ENCODE peak calls at places on chromosomes 13 and 19, in eight cellular contexts. W is vagina, D is Peyer's patch, Z is choroid plexus epithelial cell, M is H9, X is body of pancreas, E is epithelial cell of esophagus, C is fibroblast of the aortic adventitia. J is an unnamed sample.

GRCh38 chr13:40619479-40619814 is 47.0 kb downstream of the FOXO1 start:
- DNase-seq in C (peak), E (no peak), D (no peak), W (no peak), M (no peak), X (no peak), Z (peak), J (no peak)

GRCh38 chr13:31733066-31733465 is 6.3 kb upstream of the RXFP2 start:
- DNase-seq in C (peak), E (no peak), M (no peak), W (no peak), X (no peak), D (no peak), Z (no peak), J (no peak)

GRCh38 chr19:900302-901111 is 7.2 kb downstream of the RNU6-9 start:
- DNase-seq in Z (no peak), W (no peak), C (no peak), E (peak), X (no peak), D (no peak), M (peak), J (no peak)

GRCh38 chr19:17414097-17414496 is 5.8 kb upstream of the MVB12A start:
- DNase-seq in W (no peak), C (no peak), X (no peak), D (no peak), Z (no peak), M (no peak), E (no peak), J (no peak)

GRCh38 chr13:39373108-39373507 is 229.9 kb downstream of the LHFPL6 start:
- DNase-seq in D (no peak), E (no peak), C (no peak), Z (no peak), W (no peak), M (no peak), X (no peak), J (no peak)

GRCh38 chr13:82062772-82063171 is 1721.8 kb upstream of the SPRY2 start:
- DNase-seq in X (no peak), M (no peak), Z (peak), E (peak), D (no peak), W (no peak), C (no peak), J (no peak)

GRCh38 chr13:31930490-31930889 is 101.1 kb upstream of the FRY start:
- DNase-seq in E (no peak), D (no peak), Z (no peak), W (no peak), M (no peak), C (no peak), X (no peak), J (no peak)

GRCh38 chr13:40148103-40148502 is 492.6 kb downstream of the COG6 start:
- DNase-seq in M (no peak), E (no peak), W (no peak), X (no peak), C (no peak), Z (peak), D (no peak), J (no peak)

GRCh38 chr13:33721719-33722118 is 96.2 kb upstream of the RFC3 start:
- DNase-seq in W (no peak), M (no peak), E (peak), X (no peak), Z (peak), C (peak), D (no peak), J (no peak)

GRCh38 chr19:28170066-28170465 is 1042.9 kb downstream of the UQCRFS1 start:
- DNase-seq in E (no peak), D (no peak), M (no peak), C (no peak), W (peak), X (no peak), Z (no peak), J (no peak)

GRCh38 chr19:13396256-13397080 is 109.8 kb downstream of the CACNA1A start:
- DNase-seq in D (no peak), C (peak), Z (peak), W (no peak), M (peak), E (peak), X (peak), J (peak)

GRCh38 chr19:16200776-16201391 is 3.2 kb downstream of the AP1M1 start:
- DNase-seq in C (no peak), W (no peak), M (no peak), D (no peak), X (no peak), E (no peak), Z (no peak), J (no peak)

GRCh38 chr19:16199275-16199932 is 1.7 kb downstream of the AP1M1 start:
- DNase-seq in D (no peak), Z (no peak), X (no peak), E (peak), M (no peak), C (no peak), W (no peak), J (no peak)

GRCh38 chr19:16198363-16198636 is 589 bp downstream of the AP1M1 start:
- DNase-seq in X (no peak), Z (no peak), M (no peak), C (no peak), E (no peak), W (no peak), D (no peak), J (peak)

GRCh38 chr19:16202320-16203255 is 4.9 kb downstream of the AP1M1 start:
- DNase-seq in X (no peak), C (peak), W (no peak), M (no peak), D (no peak), Z (peak), E (no peak), J (no peak)

DNA sequence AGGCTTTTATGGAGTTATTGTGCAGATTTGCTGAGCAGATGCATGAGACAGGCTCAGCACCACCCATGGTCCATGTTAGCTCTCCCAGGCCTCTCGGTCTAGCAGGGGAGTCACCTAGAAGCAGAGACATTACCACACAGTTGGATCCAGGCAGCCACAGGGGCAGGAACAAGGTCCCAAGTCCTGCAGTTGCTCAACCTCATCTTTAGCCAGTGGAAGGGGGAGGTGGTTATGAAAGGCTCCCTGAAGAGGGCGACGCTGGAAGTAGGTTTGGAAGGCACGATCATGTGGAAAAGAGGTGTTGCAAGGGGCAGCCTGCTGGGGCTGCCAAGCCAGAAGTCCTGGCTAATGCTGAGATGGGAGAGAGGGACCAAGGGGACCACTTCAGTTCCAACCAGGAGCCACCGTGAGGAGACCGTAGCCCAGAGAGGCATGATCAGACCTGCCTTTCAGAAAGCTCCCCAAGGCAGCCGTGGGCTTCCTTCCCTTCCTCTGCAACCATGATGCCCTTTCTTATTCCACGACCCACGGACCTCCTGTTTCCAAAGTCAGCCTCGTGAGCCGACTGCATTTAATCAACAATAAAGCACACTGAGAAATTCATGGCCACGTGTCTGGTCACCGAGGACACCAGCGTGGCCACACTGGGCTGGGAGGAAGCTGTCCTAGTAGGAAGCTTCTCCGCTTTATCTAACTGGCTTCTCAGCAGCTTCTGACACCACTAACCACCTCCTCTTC is 2.5 kb downstream of the AP1M1 start:
- DNase-seq in M (no peak), C (peak), W (no peak), D (no peak), X (no peak), E (peak), Z (peak), J (no peak)
- TF ChIP-seq CTCF in M (peak), C (no peak), W (no peak), D (no peak), X (no peak), E (no peak), Z (peak), J (no peak)

DNA sequence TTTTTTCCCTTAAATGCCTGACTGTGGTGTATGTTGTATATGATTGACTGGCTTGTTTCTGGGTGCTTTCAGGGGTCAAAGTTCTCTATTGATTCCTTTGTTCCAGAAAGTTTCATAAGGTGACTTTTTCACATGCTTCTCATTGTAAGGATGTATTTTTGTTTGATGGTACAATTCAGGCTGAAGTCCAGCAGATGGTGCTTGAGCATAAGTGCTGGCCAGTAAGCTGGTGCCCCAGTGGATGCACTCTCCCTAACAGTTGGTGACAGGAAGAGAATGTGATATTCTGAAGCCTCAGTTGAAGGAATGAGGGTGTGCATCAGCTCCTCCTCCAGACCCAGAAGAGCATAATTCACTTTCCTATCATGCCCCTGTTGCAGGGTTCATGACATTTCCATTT is 1941.6 kb upstream of the PRR20A start:
- DNase-seq in W (no peak), M (no peak), Z (no peak), X (no peak), E (no peak), D (no peak), C (no peak), J (peak)
- TF ChIP-seq CTCF in W (no peak), M (peak), Z (no peak), X (no peak), E (no peak), D (no peak), C (no peak), J (no peak)

GRCh38 chr13:43110658-43111057 is 87.3 kb downstream of the DNAJC15 start:
- DNase-seq in M (no peak), Z (no peak), C (no peak), W (no peak), E (no peak), D (no peak), X (no peak), J (no peak)

GRCh38 chr13:43111887-43112400 is 88.6 kb downstream of the DNAJC15 start:
- DNase-seq in Z (no peak), W (no peak), M (no peak), E (no peak), C (no peak), X (no peak), D (no peak), J (no peak)

GRCh38 chr13:43102304-43102703 is 78.9 kb downstream of the DNAJC15 start:
- DNase-seq in Z (no peak), E (no peak), C (no peak), M (no peak), D (no peak), X (no peak), W (no peak), J (no peak)

GRCh38 chr13:43110036-43110435 is 86.7 kb downstream of the DNAJC15 start:
- DNase-seq in C (no peak), Z (no peak), M (no peak), X (no peak), W (no peak), D (no peak), E (no peak), J (no peak)

DNA sequence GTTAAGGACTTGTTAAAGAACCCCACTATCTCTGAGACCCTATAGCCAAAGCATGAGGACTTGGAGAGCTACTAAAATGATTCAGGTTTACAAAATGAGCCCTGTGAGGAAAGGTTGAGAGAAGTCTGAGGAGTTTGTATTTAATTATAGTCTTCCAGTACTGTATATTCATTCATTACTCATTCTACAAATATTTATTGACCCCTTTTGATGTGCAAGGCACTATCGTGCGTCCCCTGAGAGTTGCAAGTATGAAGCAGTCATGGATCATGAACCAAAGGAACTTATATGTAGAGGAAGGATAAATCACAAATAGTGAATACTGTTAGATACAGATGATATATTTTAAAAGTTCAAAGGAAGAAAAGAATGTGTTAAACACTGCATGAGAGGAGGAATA is 84.4 kb downstream of the DNAJC15 start:
- DNase-seq in M (no peak), W (no peak), D (no peak), C (peak), X (no peak), E (no peak), Z (peak), J (no peak)
- TF ChIP-seq CTCF in M (no peak), W (no peak), D (no peak), C (no peak), X (no peak), E (no peak), Z (no peak), J (no peak)

DNA sequence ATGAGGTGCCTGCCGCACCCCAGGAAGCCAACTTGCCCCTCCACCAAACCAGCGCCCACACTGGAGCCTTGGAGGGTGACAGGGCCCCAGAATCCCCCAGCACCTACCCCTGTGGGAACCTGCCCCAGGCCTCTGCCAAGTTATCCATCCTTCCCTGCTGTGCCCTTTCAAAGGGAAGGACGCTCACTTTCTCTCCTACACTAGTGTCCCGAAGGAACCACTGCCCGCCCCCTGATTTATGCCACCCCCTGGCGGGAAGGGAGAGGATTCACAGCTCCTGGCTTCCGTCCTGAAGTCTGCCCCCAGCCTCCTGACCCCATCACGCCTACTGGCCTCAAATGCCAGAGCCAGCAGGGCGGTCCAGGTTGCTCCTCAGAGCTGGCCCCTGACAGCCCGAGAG is 1.4 kb downstream of the EVI5L start:
- DNase-seq in Z (peak), X (no peak), D (no peak), W (no peak), C (peak), M (peak), E (peak), J (peak)
- TF ChIP-seq CTCF in Z (peak), X (no peak), D (peak), W (no peak), C (peak), M (peak), E (peak), J (peak)

DNA sequence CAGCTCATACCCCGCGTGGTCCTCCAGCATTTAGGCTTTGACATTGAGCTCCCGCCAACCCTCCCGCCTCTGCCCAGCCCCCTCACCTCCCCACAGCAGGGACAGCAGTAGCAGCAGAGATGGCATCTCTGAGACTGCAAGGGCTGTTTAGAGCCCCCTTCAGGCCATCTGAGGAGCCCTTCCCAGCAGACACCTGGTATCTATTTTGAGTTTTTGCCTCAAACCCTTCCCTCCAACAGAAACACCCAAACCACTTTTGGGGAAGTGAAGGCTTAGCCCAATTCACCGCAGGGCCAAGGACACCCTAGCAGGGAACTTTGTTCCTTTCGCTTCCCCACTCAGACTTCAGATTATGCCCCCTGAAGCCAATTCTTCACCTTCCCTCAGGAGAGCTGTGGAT is 6.3 kb upstream of the ZNF175 start:
- DNase-seq in C (no peak), X (no peak), E (no peak), Z (no peak), D (peak), M (peak), W (no peak), J (no peak)
- TF ChIP-seq CTCF in C (no peak), X (no peak), E (no peak), Z (no peak), D (no peak), M (peak), W (no peak), J (no peak)

GRCh38 chr13:99426426-99426825 is 74.8 kb upstream of the TM9SF2 start:
- DNase-seq in M (peak), E (no peak), D (no peak), Z (no peak), X (no peak), W (no peak), C (no peak), J (no peak)
- TF ChIP-seq CTCF in M (no peak), E (no peak), D (no peak), Z (no peak), X (no peak), W (no peak), C (no peak), J (no peak)